ENCODE peak calls at places on chromosome 21, in seven cellular contexts. N is uterus, M is PC-9, L is coronary artery, U is left ventricle myocardium inferior, F is tibial artery, O is IMR-90. V is an unnamed sample.

GRCh38 chr21:23801292-23801691 is 1806.0 kb downstream of the MRPL39 start:
- DNase-seq in F (no peak), L (no peak), U (no peak), N (no peak), M (no peak), O (no peak), V (no peak)

GRCh38 chr21:22889445-22889844 is 1891.2 kb downstream of the NCAM2 start:
- DNase-seq in F (no peak), U (no peak), M (no peak), N (no peak), O (no peak), L (no peak), V (no peak)

GRCh38 chr21:14259669-14260458 is 43.9 kb downstream of the RBM11 start:
- DNase-seq in U (no peak), M (no peak), L (no peak), O (peak; percentile 56), F (no peak), N (no peak), V (no peak)

GRCh38 chr21:46128106-46128982 is 27.0 kb downstream of the FTCD start:
- DNase-seq in N (peak; percentile 47), F (peak; percentile 20), U (peak; percentile 78), L (no peak), M (no peak), O (no peak), V (no peak)

GRCh38 chr21:46111193-46111571 is 13.3 kb downstream of the COL6A2 start:
- DNase-seq in F (no peak), L (peak; percentile 67), M (no peak), N (no peak), O (no peak), U (no peak), V (no peak)

GRCh38 chr21:37159053-37159776 is 86.2 kb downstream of the TTC3 start:
- DNase-seq in F (no peak), L (no peak), M (no peak), U (no peak), N (no peak), O (peak; percentile 76), V (peak; percentile 51)

GRCh38 chr21:37276377-37276776 is 9.2 kb upstream of the VPS26C start:
- DNase-seq in L (no peak), M (no peak), O (no peak), N (no peak), F (no peak), U (no peak), V (no peak)

GRCh38 chr21:32819702-32820101 is 48.1 kb upstream of the PAXBP1 start:
- DNase-seq in O (peak; percentile 87), N (peak; percentile 52), L (no peak), M (no peak), F (peak; percentile 73), U (no peak), V (peak; percentile 54)

GRCh38 chr21:33895356-33895755 is 20.2 kb downstream of the ATP5PO start:
- DNase-seq in L (no peak), F (no peak), N (no peak), M (no peak), U (no peak), O (no peak), V (no peak)

GRCh38 chr21:24023936-24024335 is 1583.3 kb downstream of the MRPL39 start:
- DNase-seq in U (no peak), N (no peak), O (no peak), F (no peak), L (no peak), M (no peak), V (no peak)

GRCh38 chr21:41367598-41368360 is 6.0 kb downstream of the MX2 start:
- DNase-seq in N (no peak), L (no peak), O (no peak), U (no peak), M (no peak), F (no peak), V (no peak)

GRCh38 chr21:45060675-45061311 is 13.6 kb upstream of the ADARB1 start:
- DNase-seq in U (no peak), O (no peak), N (no peak), F (no peak), L (no peak), M (no peak), V (no peak)

GRCh38 chr21:32203877-32204480 is 74.9 kb downstream of the MIS18A start:
- DNase-seq in L (no peak), U (no peak), O (no peak), N (no peak), M (no peak), F (no peak), V (no peak)

GRCh38 chr21:32533053-32533452 is 52.3 kb downstream of the TCP10L start:
- DNase-seq in N (no peak), L (no peak), M (no peak), O (no peak), F (no peak), U (no peak), V (no peak)

GRCh38 chr21:45942755-45943629 is 38.6 kb upstream of the COL6A1 start:
- DNase-seq in L (no peak), F (no peak), O (no peak), U (no peak), N (no peak), M (no peak), V (no peak)

GRCh38 chr21:32921632-32922230 is 104.0 kb upstream of the OLIG2 start:
- DNase-seq in O (peak; percentile 10), M (no peak), F (no peak), L (no peak), N (no peak), U (no peak), V (no peak)

GRCh38 chr21:22490044-22490443 is 1491.8 kb downstream of the NCAM2 start:
- DNase-seq in M (no peak), L (no peak), O (no peak), F (no peak), N (no peak), U (no peak), V (no peak)

GRCh38 chr21:45550552-45551210 is 8.4 kb upstream of the SLC19A1 start:
- DNase-seq in F (no peak), L (no peak), M (no peak), O (no peak), U (peak; percentile 32), N (no peak), V (no peak)

GRCh38 chr21:31803039-31804007 is 69.5 kb upstream of the HUNK start:
- DNase-seq in F (no peak), U (no peak), O (no peak), M (no peak), L (no peak), N (no peak), V (no peak)

GRCh38 chr21:38833122-38833521 is 27.4 kb downstream of the ETS2 start:
- DNase-seq in O (no peak), N (no peak), M (no peak), F (no peak), L (no peak), U (no peak), V (no peak)
- TF ChIP-seq CTCF in O (no peak), N (no peak), M (no peak), F (no peak), L (no peak), U (no peak), V (no peak)

DNA sequence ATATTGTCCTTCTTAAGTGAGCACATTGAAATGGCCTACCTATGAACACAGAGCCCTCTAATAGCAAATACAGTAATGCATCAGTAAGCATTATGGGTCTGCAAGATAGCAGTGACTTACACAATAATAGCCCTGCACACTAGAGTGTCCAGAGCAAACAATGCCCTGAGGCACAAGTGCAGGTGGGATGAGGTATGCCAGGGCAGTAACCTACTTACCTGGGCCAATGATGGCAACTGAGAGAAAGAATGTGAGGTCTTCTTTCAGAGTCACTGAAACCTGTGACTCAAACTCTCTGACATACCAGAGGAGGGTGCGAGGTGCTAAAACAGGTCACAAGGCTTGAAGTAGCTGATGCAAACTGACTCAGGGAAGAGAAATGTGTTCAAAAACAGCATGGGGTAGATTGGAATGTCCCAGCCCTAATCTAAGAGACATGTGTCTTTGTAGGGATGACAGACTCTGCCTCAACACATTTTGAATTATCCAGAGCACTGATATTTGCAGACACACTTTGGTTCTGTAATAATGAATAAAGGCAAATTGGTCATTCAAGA is 168.5 kb upstream of the RUNX1 start:
- DNase-seq in U (no peak), L (no peak), N (no peak), F (no peak), O (peak; percentile 85), M (peak; percentile 88), V (no peak)
- H3K27ac ChIP-seq in U (no peak overlapping the region), L (no peak overlapping the region), N (no peak overlapping the region), F (no peak overlapping the region), O (no peak overlapping the region), M (peak overlapping the region; percentile 100), V (no peak overlapping the region)

DNA sequence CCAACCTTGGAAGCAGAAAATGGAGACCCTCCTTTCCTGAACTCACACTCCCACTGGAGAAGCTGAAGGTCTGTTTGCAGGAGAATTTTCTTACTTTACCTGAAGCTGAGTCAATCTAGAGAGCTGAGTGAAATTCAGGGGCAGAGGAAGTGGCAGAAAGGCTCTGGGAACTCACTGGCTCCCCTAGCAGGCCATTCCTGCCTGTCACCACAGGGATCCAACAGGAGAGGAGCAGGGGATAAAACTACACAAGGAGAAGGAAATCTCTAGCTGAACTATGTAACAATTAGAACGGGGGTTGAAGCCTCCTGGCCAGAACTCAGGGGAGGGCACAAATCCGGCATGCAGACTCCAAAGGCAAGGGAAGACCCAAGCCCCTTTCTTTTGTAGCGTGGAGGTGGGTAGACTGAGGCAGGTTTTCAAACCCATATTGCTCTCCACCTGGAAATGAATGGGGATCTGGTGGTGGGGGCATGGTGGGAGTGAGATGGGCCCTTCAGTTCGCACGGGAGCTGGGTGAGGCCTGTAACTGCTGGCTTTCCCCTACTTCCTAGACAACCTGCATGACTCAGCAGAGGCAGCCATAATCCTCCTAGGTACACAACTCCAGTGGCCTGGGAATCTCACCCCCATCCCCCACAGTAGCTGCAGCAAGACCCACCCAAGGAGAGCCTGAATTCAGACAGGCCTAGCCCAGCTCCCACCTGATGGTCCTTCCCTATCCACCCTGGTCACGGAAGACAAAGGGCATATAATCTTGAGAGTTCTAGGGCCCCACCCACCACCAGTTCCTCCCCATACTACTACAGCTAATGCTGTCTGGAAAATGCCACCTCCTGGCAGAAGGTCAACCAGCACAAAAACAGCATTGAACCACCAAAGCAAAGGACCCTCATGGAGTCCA is 158.1 kb downstream of the LTN1 start:
- DNase-seq in U (no peak), O (no peak), N (no peak), F (no peak), L (no peak), M (no peak), V (no peak)
- TF ChIP-seq CTCF in U (no peak), O (no peak), N (no peak), F (no peak), L (no peak), M (no peak), V (no peak)

GRCh38 chr21:35924714-35925301 is 135.5 kb downstream of the SETD4 start:
- DNase-seq in N (no peak), U (no peak), L (no peak), M (no peak), F (no peak), O (peak; percentile 96), V (peak; percentile 77)

GRCh38 chr21:35923971-35924370 is 136.4 kb downstream of the SETD4 start:
- DNase-seq in N (no peak), U (no peak), O (no peak), M (no peak), F (no peak), L (no peak), V (no peak)

GRCh38 chr21:35926003-35926541 is 134.3 kb downstream of the SETD4 start:
- DNase-seq in N (no peak), M (no peak), L (no peak), U (no peak), F (no peak), O (no peak), V (no peak)

GRCh38 chr21:35925497-35925896 is 134.8 kb downstream of the SETD4 start:
- DNase-seq in O (peak; percentile 18), N (no peak), U (no peak), F (no peak), L (no peak), M (no peak), V (no peak)

GRCh38 chr21:35927262-35927661 is 133.1 kb downstream of the SETD4 start:
- DNase-seq in U (no peak), L (no peak), N (no peak), M (no peak), F (no peak), O (no peak), V (no peak)
- H3K27ac ChIP-seq in U (no peak overlapping the region), L (no peak overlapping the region), N (no peak overlapping the region), M (no peak overlapping the region), F (no peak overlapping the region), O (no peak overlapping the region), V (no peak overlapping the region)